ENCODE peak calls at places on chromosomes 13 and 19, in nine cellular contexts. One of them, this sample, is unnamed.

GRCh38 chr19:5877869-5878268 is 7.5 kb upstream of the FUT5 start:
- DNase-seq in naive B cell: no peak
- DNase-seq in RWPE1: no peak
- DNase-seq in body of pancreas: no peak
- DNase-seq in fibroblast of pulmonary artery: no peak
- DNase-seq in left ventricle myocardium superior: no peak
- DNase-seq in left colon: no peak
- DNase-seq in upper lobe of right lung: no peak
- DNase-seq in NCI-H1436: no peak
- DNase-seq in this sample: no peak

GRCh38 chr19:588093-588742 is 1.5 kb upstream of the HCN2 start:
- DNase-seq in naive B cell: peak
- DNase-seq in RWPE1: no peak
- DNase-seq in body of pancreas: peak
- DNase-seq in fibroblast of pulmonary artery: peak
- DNase-seq in left ventricle myocardium superior: peak
- DNase-seq in left colon: peak
- DNase-seq in upper lobe of right lung: peak
- DNase-seq in NCI-H1436: peak
- DNase-seq in this sample: no peak

GRCh38 chr13:47216176-47216822 is 319.4 kb upstream of the HTR2A start:
- DNase-seq in naive B cell: no peak
- DNase-seq in RWPE1: peak
- DNase-seq in body of pancreas: no peak
- DNase-seq in fibroblast of pulmonary artery: no peak
- DNase-seq in left ventricle myocardium superior: no peak
- DNase-seq in left colon: no peak
- DNase-seq in upper lobe of right lung: no peak
- DNase-seq in NCI-H1436: no peak
- DNase-seq in this sample: no peak

GRCh38 chr19:3785464-3785937 is 680 bp downstream of the MATK start:
- DNase-seq in naive B cell: peak
- DNase-seq in RWPE1: no peak
- DNase-seq in body of pancreas: no peak
- DNase-seq in fibroblast of pulmonary artery: no peak
- DNase-seq in left ventricle myocardium superior: no peak
- DNase-seq in left colon: no peak
- DNase-seq in upper lobe of right lung: no peak
- DNase-seq in NCI-H1436: no peak
- DNase-seq in this sample: no peak

GRCh38 chr19:10112037-10112751 is 701 bp downstream of the P2RY11 start:
- DNase-seq in naive B cell: no peak
- DNase-seq in RWPE1: no peak
- DNase-seq in body of pancreas: no peak
- DNase-seq in fibroblast of pulmonary artery: no peak
- DNase-seq in left ventricle myocardium superior: no peak
- DNase-seq in left colon: no peak
- DNase-seq in upper lobe of right lung: peak
- DNase-seq in NCI-H1436: no peak
- DNase-seq in this sample: no peak

GRCh38 chr19:35644987-35645679 is 3.0 kb upstream of the COX6B1 start:
- DNase-seq in naive B cell: peak
- DNase-seq in RWPE1: peak
- DNase-seq in body of pancreas: peak
- DNase-seq in fibroblast of pulmonary artery: peak
- DNase-seq in left ventricle myocardium superior: peak
- DNase-seq in left colon: peak
- DNase-seq in upper lobe of right lung: peak
- DNase-seq in NCI-H1436: peak
- DNase-seq in this sample: peak

GRCh38 chr13:64305246-64305645 is 2889.6 kb upstream of the PCDH20 start:
- DNase-seq in naive B cell: no peak
- DNase-seq in RWPE1: no peak
- DNase-seq in body of pancreas: no peak
- DNase-seq in fibroblast of pulmonary artery: peak
- DNase-seq in left ventricle myocardium superior: no peak
- DNase-seq in left colon: no peak
- DNase-seq in upper lobe of right lung: no peak
- DNase-seq in NCI-H1436: no peak
- DNase-seq in this sample: no peak

GRCh38 chr13:88031980-88032562 is 360.9 kb downstream of the SLITRK5 start:
- DNase-seq in naive B cell: no peak
- DNase-seq in RWPE1: peak
- DNase-seq in body of pancreas: no peak
- DNase-seq in fibroblast of pulmonary artery: peak
- DNase-seq in left ventricle myocardium superior: no peak
- DNase-seq in left colon: no peak
- DNase-seq in upper lobe of right lung: no peak
- DNase-seq in NCI-H1436: no peak
- DNase-seq in this sample: no peak

GRCh38 chr19:38658462-38659306 is 11.2 kb downstream of the ACTN4 start:
- DNase-seq in naive B cell: no peak
- DNase-seq in RWPE1: peak
- DNase-seq in body of pancreas: peak
- DNase-seq in fibroblast of pulmonary artery: peak
- DNase-seq in left ventricle myocardium superior: no peak
- DNase-seq in left colon: peak
- DNase-seq in upper lobe of right lung: no peak
- DNase-seq in NCI-H1436: no peak
- DNase-seq in this sample: no peak

GRCh38 chr19:16888629-16889371 is at the start of gene F2RL3:
- DNase-seq in naive B cell: no peak
- DNase-seq in RWPE1: no peak
- DNase-seq in body of pancreas: peak
- DNase-seq in fibroblast of pulmonary artery: peak
- DNase-seq in left ventricle myocardium superior: peak
- DNase-seq in left colon: peak
- DNase-seq in upper lobe of right lung: peak
- DNase-seq in NCI-H1436: no peak
- DNase-seq in this sample: no peak

This sample was measured in tibial nerve.